ENCODE peak calls at places on chromosomes 6 and 20, in four cellular contexts. O is stimulated activated CD8-positive, alpha-beta memory T cell treated with anti-CD3 and anti-CD28 coated beads, Interleukin-15, amount 100 ng/mL, for 1 hour; P is NCI-H2107; L is PC-3. E is an unnamed sample.

GRCh38 chr6:44111434-44112417 is 15.5 kb downstream of the MRPL14 start:
- DNase-seq in O (no peak), L (no peak), P (no peak), E (no peak)

GRCh38 chr20:36342316-36342715 is 36.2 kb downstream of the DLGAP4 start:
- DNase-seq in O (no peak), L (no peak), P (no peak), E (no peak)

GRCh38 chr6:151239603-151240035 is at the start of gene AKAP12:
- DNase-seq in O (no peak), P (no peak), L (no peak), E (no peak)

GRCh38 chr6:30356519-30356918 is 11.6 kb downstream of the RPP21 start:
- DNase-seq in P (no peak), O (no peak), L (no peak), E (no peak)

GRCh38 chr20:4162766-4163165 is 147.4 kb upstream of the RNF24 start:
- DNase-seq in L (no peak), P (no peak), O (no peak), E (no peak)

GRCh38 chr6:85078071-85078470 is 313.7 kb upstream of the TBX18 start:
- DNase-seq in L (peak), P (no peak), O (no peak), E (peak)

GRCh38 chr6:82415820-82416219 is 52.2 kb downstream of the TPBG start:
- DNase-seq in O (no peak), L (peak), P (no peak), E (no peak)

GRCh38 chr6:16964553-16965499 is 137.0 kb upstream of the STMND1 start:
- DNase-seq in P (no peak), L (peak), O (peak), E (peak)

GRCh38 chr6:37643851-37644672 is 53.6 kb downstream of the MDGA1 start:
- DNase-seq in L (no peak), P (no peak), O (no peak), E (no peak)

GRCh38 chr6:6546318-6547110 is 42.0 kb upstream of the LY86 start:
- DNase-seq in O (no peak), P (no peak), L (peak), E (no peak)

GRCh38 chr6:22980446-22980845 is 411.1 kb downstream of the HDGFL1 start:
- DNase-seq in L (peak), P (no peak), O (no peak), E (no peak)

GRCh38 chr20:61949714-61950630 is 115.7 kb downstream of the TAF4 start:
- DNase-seq in O (no peak), L (no peak), P (no peak), E (no peak)

GRCh38 chr6:143260857-143261256 is 189.6 kb downstream of the ADAT2 start:
- DNase-seq in O (no peak), P (no peak), L (peak), E (no peak)

GRCh38 chr20:20076297-20077065 is 24.1 kb downstream of the CFAP61 start:
- DNase-seq in P (no peak), L (peak), O (no peak), E (peak)